ENCODE peak calls at places on chromosomes 2 and 18, in six cellular contexts. One of them, this sample, is unnamed.

GRCh38 chr18:76588591-76589303 is 93.7 kb upstream of the ZNF516 start:
- DNase-seq in activated naive CD4-positive, alpha-beta T cell: no peak
- DNase-seq in tibial artery: no peak
- DNase-seq in iPS-NIHi11: no peak
- DNase-seq in stimulated activated CD4-positive, alpha-beta T cell treated with anti-CD3 and anti-CD28 coated beads, TNF-alpha, amount 100 ng/mL, for 4 hours: no peak
- DNase-seq in GM18507: no peak
- DNase-seq in this sample: no peak

GRCh38 chr2:178025551-178026185 is 46.9 kb downstream of the PDE11A start:
- DNase-seq in activated naive CD4-positive, alpha-beta T cell: no peak
- DNase-seq in tibial artery: no peak
- DNase-seq in iPS-NIHi11: no peak
- DNase-seq in stimulated activated CD4-positive, alpha-beta T cell treated with anti-CD3 and anti-CD28 coated beads, TNF-alpha, amount 100 ng/mL, for 4 hours: no peak
- DNase-seq in GM18507: no peak
- DNase-seq in this sample: no peak

GRCh38 chr18:62827397-62827796 is 112.1 kb downstream of the PHLPP1 start:
- DNase-seq in activated naive CD4-positive, alpha-beta T cell: no peak
- DNase-seq in tibial artery: no peak
- DNase-seq in iPS-NIHi11: no peak
- DNase-seq in stimulated activated CD4-positive, alpha-beta T cell treated with anti-CD3 and anti-CD28 coated beads, TNF-alpha, amount 100 ng/mL, for 4 hours: no peak
- DNase-seq in GM18507: no peak
- DNase-seq in this sample: no peak

GRCh38 chr18:76493213-76494107 is 1.6 kb downstream of the ZNF516 start:
- DNase-seq in activated naive CD4-positive, alpha-beta T cell: peak
- DNase-seq in tibial artery: peak
- DNase-seq in iPS-NIHi11: no peak
- DNase-seq in stimulated activated CD4-positive, alpha-beta T cell treated with anti-CD3 and anti-CD28 coated beads, TNF-alpha, amount 100 ng/mL, for 4 hours: no peak
- DNase-seq in GM18507: no peak
- DNase-seq in this sample: no peak

GRCh38 chr2:65554765-65555561 is 122.6 kb upstream of the SPRED2 start:
- DNase-seq in activated naive CD4-positive, alpha-beta T cell: no peak
- DNase-seq in tibial artery: no peak
- DNase-seq in iPS-NIHi11: no peak
- DNase-seq in stimulated activated CD4-positive, alpha-beta T cell treated with anti-CD3 and anti-CD28 coated beads, TNF-alpha, amount 100 ng/mL, for 4 hours: no peak
- DNase-seq in GM18507: peak
- DNase-seq in this sample: no peak

GRCh38 chr2:240258685-240259084 is 118.2 kb upstream of the OTOS start:
- DNase-seq in activated naive CD4-positive, alpha-beta T cell: no peak
- DNase-seq in tibial artery: no peak
- DNase-seq in iPS-NIHi11: no peak
- DNase-seq in stimulated activated CD4-positive, alpha-beta T cell treated with anti-CD3 and anti-CD28 coated beads, TNF-alpha, amount 100 ng/mL, for 4 hours: no peak
- DNase-seq in GM18507: no peak
- DNase-seq in this sample: no peak

GRCh38 chr2:112597537-112598322 is 13.3 kb downstream of the CHCHD5 start:
- DNase-seq in activated naive CD4-positive, alpha-beta T cell: no peak
- DNase-seq in tibial artery: no peak
- DNase-seq in iPS-NIHi11: no peak
- DNase-seq in stimulated activated CD4-positive, alpha-beta T cell treated with anti-CD3 and anti-CD28 coated beads, TNF-alpha, amount 100 ng/mL, for 4 hours: no peak
- DNase-seq in GM18507: no peak
- DNase-seq in this sample: no peak

GRCh38 chr2:189661957-189662321 is 680 bp downstream of the ASNSD1 start:
- DNase-seq in activated naive CD4-positive, alpha-beta T cell: no peak
- DNase-seq in tibial artery: no peak
- DNase-seq in iPS-NIHi11: no peak
- DNase-seq in stimulated activated CD4-positive, alpha-beta T cell treated with anti-CD3 and anti-CD28 coated beads, TNF-alpha, amount 100 ng/mL, for 4 hours: no peak
- DNase-seq in GM18507: no peak
- DNase-seq in this sample: no peak

GRCh38 chr18:24651472-24651871 is 191.0 kb downstream of the HRH4 start:
- DNase-seq in activated naive CD4-positive, alpha-beta T cell: no peak
- DNase-seq in tibial artery: no peak
- DNase-seq in iPS-NIHi11: no peak
- DNase-seq in stimulated activated CD4-positive, alpha-beta T cell treated with anti-CD3 and anti-CD28 coated beads, TNF-alpha, amount 100 ng/mL, for 4 hours: no peak
- DNase-seq in GM18507: no peak
- DNase-seq in this sample: no peak

GRCh38 chr18:76824136-76824676 is 1.8 kb downstream of the ZNF236 start:
- DNase-seq in activated naive CD4-positive, alpha-beta T cell: no peak
- DNase-seq in tibial artery: no peak
- DNase-seq in iPS-NIHi11: no peak
- DNase-seq in stimulated activated CD4-positive, alpha-beta T cell treated with anti-CD3 and anti-CD28 coated beads, TNF-alpha, amount 100 ng/mL, for 4 hours: no peak
- DNase-seq in GM18507: no peak
- DNase-seq in this sample: no peak

GRCh38 chr18:7535436-7536190 is 31.5 kb upstream of the PTPRM start:
- DNase-seq in activated naive CD4-positive, alpha-beta T cell: no peak
- DNase-seq in tibial artery: no peak
- DNase-seq in iPS-NIHi11: no peak
- DNase-seq in stimulated activated CD4-positive, alpha-beta T cell treated with anti-CD3 and anti-CD28 coated beads, TNF-alpha, amount 100 ng/mL, for 4 hours: no peak
- DNase-seq in GM18507: no peak
- DNase-seq in this sample: no peak

GRCh38 chr2:133158024-133158423 is 410.2 kb downstream of the NCKAP5 start:
- DNase-seq in activated naive CD4-positive, alpha-beta T cell: no peak
- DNase-seq in tibial artery: no peak
- DNase-seq in iPS-NIHi11: no peak
- DNase-seq in stimulated activated CD4-positive, alpha-beta T cell treated with anti-CD3 and anti-CD28 coated beads, TNF-alpha, amount 100 ng/mL, for 4 hours: no peak
- DNase-seq in GM18507: no peak
- DNase-seq in this sample: no peak

GRCh38 chr2:239819091-239819973 is 205.8 kb downstream of the NDUFA10 start:
- DNase-seq in activated naive CD4-positive, alpha-beta T cell: no peak
- DNase-seq in tibial artery: no peak
- DNase-seq in iPS-NIHi11: no peak
- DNase-seq in stimulated activated CD4-positive, alpha-beta T cell treated with anti-CD3 and anti-CD28 coated beads, TNF-alpha, amount 100 ng/mL, for 4 hours: no peak
- DNase-seq in GM18507: no peak
- DNase-seq in this sample: no peak

This sample was measured in activated B cell treated with CpG ODN at 0.5 μM for 24 hours.